ENCODE peak calls at places on chromosomes 12 and 14, in ten cellular contexts. Y, G, F, Z, M, R, S, B, U and N are unnamed samples.

GRCh38 chr14:92600318-92601053 is 86.9 kb downstream of the RIN3 start:
- DNase-seq in U (peak), G (peak), B (no peak), F (peak), M (no peak), R (no peak), S (no peak), Y (no peak), Z (no peak), N (no peak)

GRCh38 chr14:67557118-67557517 is 24.0 kb downstream of the PLEKHH1 start:
- DNase-seq in Y (no peak), U (no peak), R (no peak), F (no peak), G (no peak), M (no peak), S (no peak), B (no peak), Z (no peak), N (no peak)

GRCh38 chr14:100893760-100894159 is 9.8 kb downstream of the RTL1 start:
- DNase-seq in Y (no peak), Z (no peak), U (no peak), S (no peak), M (peak), G (no peak), F (no peak), R (no peak), B (no peak), N (no peak)

GRCh38 chr12:32482226-32482625 is 82.9 kb downstream of the FGD4 start:
- DNase-seq in R (no peak), Y (no peak), M (no peak), S (no peak), Z (no peak), B (peak), F (peak), U (no peak), G (no peak), N (peak)

GRCh38 chr12:6970096-6970527 is 352 bp downstream of the PHB2 start:
- DNase-seq in R (no peak), S (peak), U (peak), F (no peak), M (no peak), Z (no peak), B (no peak), Y (no peak), G (no peak), N (no peak)

GRCh38 chr12:46187023-46187422 is 81.8 kb downstream of the SLC38A1 start:
- DNase-seq in Y (no peak), Z (no peak), S (peak), B (no peak), U (peak), M (peak), F (peak), R (no peak), G (peak), N (no peak)

GRCh38 chr12:98698603-98699463 is 53.7 kb downstream of the APAF1 start:
- DNase-seq in B (peak), Z (peak), Y (peak), M (peak), F (peak), G (peak), U (peak), R (no peak), S (peak), N (peak)

GRCh38 chr12:47775100-47775911 is 2.3 kb downstream of the SLC48A1 start:
- DNase-seq in Y (no peak), M (peak), B (no peak), Z (no peak), G (no peak), R (no peak), F (no peak), U (peak), S (no peak), N (peak)

GRCh38 chr14:44846232-44846824 is 115.4 kb downstream of the KLHL28 start:
- DNase-seq in F (peak), G (no peak), R (no peak), M (no peak), B (peak), S (no peak), Z (peak), U (peak), Y (no peak), N (peak)

GRCh38 chr12:795305-795704 is 42.9 kb downstream of the WNK1 start:
- DNase-seq in R (no peak), S (no peak), U (no peak), M (no peak), B (peak), Y (no peak), F (no peak), Z (no peak), G (no peak), N (no peak)

GRCh38 chr12:11561416-11561815 is 88.1 kb upstream of the ETV6 start:
- DNase-seq in F (no peak), M (no peak), S (no peak), B (no peak), Z (no peak), U (no peak), R (no peak), Y (no peak), G (no peak), N (no peak)

GRCh38 chr12:30440826-30441602 is 254.7 kb downstream of the IPO8 start:
- DNase-seq in R (no peak), Z (peak), M (no peak), S (no peak), G (no peak), Y (no peak), B (peak), U (peak), F (no peak), N (no peak)

GRCh38 chr12:818733-819132 is 66.4 kb downstream of the WNK1 start:
- DNase-seq in S (no peak), U (no peak), F (no peak), G (no peak), Z (no peak), M (no peak), R (no peak), B (no peak), Y (no peak), N (no peak)

GRCh38 chr12:121814429-121815119 is 10.8 kb downstream of the SETD1B start:
- DNase-seq in Y (no peak), G (no peak), U (no peak), Z (no peak), B (no peak), M (peak), S (no peak), F (no peak), R (no peak), N (no peak)

GRCh38 chr14:57025456-57025855 is 215.2 kb upstream of the OTX2 start:
- DNase-seq in S (no peak), U (no peak), Y (no peak), B (no peak), R (no peak), M (no peak), Z (no peak), G (no peak), F (no peak), N (no peak)

GRCh38 chr14:63650336-63650952 is 8.8 kb upstream of the WDR89 start:
- DNase-seq in M (no peak), Z (no peak), F (peak), U (no peak), B (no peak), G (no peak), S (no peak), R (no peak), Y (no peak), N (no peak)

GRCh38 chr14:89000007-89000942 is 175.8 kb downstream of the TTC8 start:
- DNase-seq in B (peak), Z (peak), M (no peak), F (peak), S (peak), R (no peak), G (peak), U (peak), Y (peak), N (no peak)

GRCh38 chr12:50314629-50315312 is 31.5 kb upstream of the LIMA1 start:
- DNase-seq in G (peak), Z (no peak), M (no peak), R (no peak), U (peak), S (no peak), Y (no peak), B (peak), F (no peak), N (peak)

GRCh38 chr12:68233498-68233897 is 7.9 kb upstream of the IL26 start:
- DNase-seq in S (no peak), G (no peak), F (no peak), R (no peak), Y (no peak), M (no peak), Z (no peak), U (no peak), B (no peak), N (no peak)

GRCh38 chr12:95336387-95337067 is 118.9 kb downstream of the VEZT start:
- DNase-seq in S (peak), G (peak), Y (peak), Z (peak), F (peak), M (peak), R (no peak), B (peak), U (peak), N (no peak)

GRCh38 chr12:15684896-15685658 is 104.1 kb downstream of the EPS8 start:
- DNase-seq in R (no peak), F (no peak), M (no peak), Y (no peak), U (peak), G (no peak), S (no peak), B (no peak), Z (no peak), N (no peak)

GRCh38 chr14:99215277-99215676 is 56.7 kb downstream of the BCL11B start:
- DNase-seq in Y (no peak), F (no peak), Z (no peak), G (peak), M (peak), S (no peak), R (no peak), B (no peak), U (peak), N (no peak)

GRCh38 chr12:5784626-5785130 is 160.4 kb downstream of the ANO2 start:
- DNase-seq in M (no peak), Z (no peak), U (no peak), R (no peak), F (no peak), Y (no peak), B (no peak), G (no peak), S (no peak), N (no peak)

GRCh38 chr12:22361785-22362184 is 27.3 kb upstream of the ST8SIA1 start:
- DNase-seq in U (no peak), F (no peak), M (no peak), R (no peak), S (no peak), Z (no peak), Y (no peak), B (no peak), G (no peak), N (no peak)

GRCh38 chr12:65524666-65525065 is 246.2 kb downstream of the MSRB3 start:
- DNase-seq in B (peak), R (no peak), G (peak), F (no peak), Z (no peak), U (peak), Y (no peak), M (no peak), S (no peak), N (no peak)

GRCh38 chr12:71665109-71665476 is 992 bp downstream of the THAP2 start:
- DNase-seq in U (no peak), B (no peak), Z (no peak), S (no peak), M (no peak), F (peak), Y (no peak), R (no peak), G (no peak), N (no peak)

GRCh38 chr12:71661977-71662522 is 1.6 kb downstream of the ZFC3H1 start:
- DNase-seq in M (no peak), B (peak), Y (no peak), R (no peak), S (no peak), F (no peak), G (no peak), Z (no peak), U (peak), N (no peak)

GRCh38 chr12:71664411-71665108 is 459 bp downstream of the THAP2 start:
- DNase-seq in M (no peak), G (no peak), S (no peak), R (no peak), F (no peak), B (no peak), Y (no peak), Z (no peak), U (peak), N (no peak)

GRCh38 chr12:71662861-71663560 is 637 bp downstream of the ZFC3H1 start:
- DNase-seq in U (peak), Y (peak), G (no peak), B (peak), R (peak), Z (no peak), M (peak), F (peak), S (peak), N (peak)

GRCh38 chr12:71663561-71664410 is at the start of the genes THAP2 and ZFC3H1:
- DNase-seq in R (peak), M (peak), Z (peak), F (peak), Y (peak), S (peak), U (peak), B (peak), G (peak), N (peak)
- TF ChIP-seq CTCF in R (peak), M (peak), Z (peak), F (no peak), Y (peak), S (peak), U (no peak), B (no peak), G (peak), N (peak)

DNA sequence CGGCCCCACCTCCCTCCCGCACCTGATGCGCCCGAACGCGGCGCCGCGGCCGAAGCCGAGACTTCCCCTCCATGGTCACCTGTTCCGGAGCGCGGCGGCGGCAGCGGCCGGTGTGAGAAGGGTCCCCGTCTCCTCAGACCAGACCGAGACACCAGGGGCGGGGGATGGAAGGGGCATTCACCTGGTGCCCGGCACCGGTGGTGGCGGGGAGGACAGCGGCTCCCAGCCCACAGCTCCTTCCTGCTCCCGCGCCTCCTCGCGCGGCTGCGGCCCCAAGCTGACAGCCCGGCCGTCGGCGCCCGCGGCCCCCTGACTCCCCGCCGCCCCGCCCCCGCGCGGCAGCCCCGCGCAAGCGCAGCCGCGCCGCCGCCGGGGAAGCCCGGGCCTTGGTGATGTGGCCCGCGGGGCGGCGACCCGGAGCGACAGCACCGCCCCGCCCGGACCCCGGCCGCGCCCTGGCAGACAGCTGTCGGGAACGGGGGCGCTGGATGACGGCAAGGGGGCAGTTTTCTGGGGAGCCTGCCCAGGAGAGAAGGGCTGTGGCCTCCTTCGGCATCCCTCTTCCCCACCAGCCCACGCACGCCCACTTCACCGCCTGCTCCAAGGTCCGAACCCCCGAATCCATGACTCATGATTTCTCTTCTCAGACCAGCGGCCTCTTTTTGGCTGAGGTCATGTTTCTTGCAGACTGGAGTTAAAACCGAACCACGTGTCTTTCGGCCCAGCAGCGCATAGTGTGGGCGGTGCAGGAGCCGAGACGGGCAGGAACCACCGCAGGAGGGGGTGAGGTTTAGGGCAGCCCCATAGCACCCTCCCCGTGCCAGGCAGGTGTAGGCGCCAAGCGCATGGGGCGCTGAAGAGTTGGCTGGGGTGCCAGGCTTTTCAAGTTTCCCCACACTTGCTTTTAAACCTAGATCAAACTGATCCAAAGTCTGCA is at the start of gene SLC41A2:
- DNase-seq in R (peak), B (peak), M (peak), Y (peak), G (peak), S (peak), U (peak), Z (peak), F (peak), N (peak)
- TF ChIP-seq CTCF in R (peak), B (no peak), M (peak), Y (no peak), G (no peak), S (peak), U (no peak), Z (peak), F (no peak), N (peak)

DNA sequence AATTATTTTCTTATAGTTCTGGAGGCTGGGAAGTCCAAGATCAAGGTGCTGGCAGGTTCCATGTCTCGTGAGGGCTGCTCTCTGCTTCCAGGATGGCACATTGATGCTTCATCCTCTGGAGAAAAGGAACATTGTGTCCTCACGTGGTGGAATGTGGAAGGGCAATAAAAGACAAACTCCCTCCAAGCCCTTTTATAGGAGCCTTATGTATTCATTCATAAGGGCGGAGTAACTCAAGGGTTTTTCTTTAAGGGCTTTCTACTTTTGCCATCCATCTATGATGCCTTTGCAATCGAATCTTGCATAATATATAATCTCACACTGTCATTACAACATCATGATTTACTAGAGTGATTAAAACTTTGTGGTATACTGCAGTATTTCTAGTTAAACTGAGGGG is 132.7 kb upstream of the DDHD1 start:
- DNase-seq in R (no peak), U (no peak), B (no peak), Z (no peak), S (no peak), G (no peak), F (no peak), Y (no peak), M (no peak), N (no peak)
- TF ChIP-seq CTCF in R (no peak), U (peak), B (no peak), Z (no peak), S (no peak), G (peak), F (no peak), Y (no peak), M (no peak), N (peak)

DNA sequence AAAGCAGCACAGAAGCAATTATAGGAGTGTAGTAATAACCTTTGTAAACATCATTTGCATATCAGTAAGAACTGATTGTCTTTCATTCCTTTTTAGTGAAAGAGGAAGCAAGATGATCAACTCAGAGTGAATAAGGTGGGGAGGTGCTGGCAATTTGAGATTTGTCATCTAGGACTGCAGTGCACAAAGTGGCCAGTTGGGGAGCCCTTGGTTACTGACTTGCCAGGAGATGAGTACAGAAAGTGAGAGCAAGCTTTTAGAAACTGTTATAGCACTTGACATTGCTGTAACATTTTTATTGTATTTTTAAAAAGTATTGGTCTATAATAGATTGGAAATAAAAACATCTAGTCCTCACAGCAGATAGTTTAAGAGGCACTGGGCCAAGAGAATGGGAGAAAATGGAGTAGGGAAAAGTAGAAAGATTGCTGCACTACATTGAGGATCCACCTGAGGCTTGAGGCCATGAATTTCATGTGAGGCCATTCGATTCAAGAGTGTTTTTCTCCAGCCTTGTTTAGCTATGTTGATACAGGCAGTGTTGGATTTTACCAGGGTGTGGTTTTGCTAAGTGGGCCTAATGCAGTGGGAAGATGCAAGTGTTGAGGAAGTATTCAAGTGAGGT is 98.2 kb downstream of the SNAPC1 start:
- DNase-seq in F (peak), S (no peak), M (no peak), Y (no peak), R (peak), B (peak), G (no peak), U (peak), Z (peak), N (peak)
- TF ChIP-seq CTCF in F (peak), S (peak), M (no peak), Y (peak), R (peak), B (peak), G (peak), U (peak), Z (peak), N (peak)